ENCODE peak calls at places on chromosomes 7 and 10, in seven cellular contexts. One of them, this sample, is unnamed.

GRCh38 chr10:34295142-34295548 is 520.0 kb downstream of the PARD3 start:
- DNase-seq in Panc1: no peak
- DNase-seq in SK-N-SH: no peak
- DNase-seq in K562: no peak
- DNase-seq in H1: no peak
- DNase-seq in HCT116: no peak
- DNase-seq in HepG2: no peak
- DNase-seq in this sample: no peak

GRCh38 chr10:1395025-1395981 is 339.1 kb downstream of the WDR37 start:
- DNase-seq in HCT116: no peak
- DNase-seq in HepG2: no peak
- DNase-seq in H1: no peak
- DNase-seq in K562: no peak
- DNase-seq in SK-N-SH: peak; percentile 24
- DNase-seq in Panc1: no peak
- DNase-seq in this sample: no peak

GRCh38 chr7:142549007-142549406 is 200.3 kb upstream of the PRSS1 start:
- DNase-seq in H1: no peak
- DNase-seq in SK-N-SH: no peak
- DNase-seq in HepG2: no peak
- DNase-seq in K562: no peak
- DNase-seq in Panc1: no peak
- DNase-seq in HCT116: no peak
- DNase-seq in this sample: no peak

GRCh38 chr7:141369422-141369821 is 181.8 kb upstream of the AGK start:
- DNase-seq in H1: no peak
- DNase-seq in K562: no peak
- DNase-seq in HCT116: no peak
- DNase-seq in Panc1: no peak
- DNase-seq in SK-N-SH: no peak
- DNase-seq in HepG2: no peak
- DNase-seq in this sample: no peak

GRCh38 chr10:1650542-1651279 is 86.6 kb downstream of the ADARB2 start:
- DNase-seq in H1: no peak
- DNase-seq in HepG2: no peak
- DNase-seq in HCT116: no peak
- DNase-seq in SK-N-SH: peak; percentile 82
- DNase-seq in K562: no peak
- DNase-seq in Panc1: no peak
- DNase-seq in this sample: no peak

GRCh38 chr7:2517004-2517403 is 2.6 kb upstream of the LFNG start:
- DNase-seq in H1: no peak
- DNase-seq in HCT116: no peak
- DNase-seq in Panc1: no peak
- DNase-seq in SK-N-SH: no peak
- DNase-seq in HepG2: no peak
- DNase-seq in K562: no peak
- DNase-seq in this sample: no peak

GRCh38 chr10:113126506-113127192 is 176.6 kb downstream of the TCF7L2 start:
- DNase-seq in Panc1: peak; percentile 25
- DNase-seq in SK-N-SH: peak; percentile 94
- DNase-seq in H1: no peak
- DNase-seq in HepG2: peak; percentile 15
- DNase-seq in K562: no peak
- DNase-seq in HCT116: no peak
- DNase-seq in this sample: no peak

GRCh38 chr10:79390551-79391229 is 43.4 kb downstream of the PPIF start:
- DNase-seq in HepG2: no peak
- DNase-seq in SK-N-SH: peak; percentile 32
- DNase-seq in K562: peak; percentile 86
- DNase-seq in H1: no peak
- DNase-seq in HCT116: no peak
- DNase-seq in Panc1: no peak
- DNase-seq in this sample: no peak

GRCh38 chr7:96952974-96953391 is 52.4 kb upstream of the DLX6 start:
- DNase-seq in K562: no peak
- DNase-seq in SK-N-SH: no peak
- DNase-seq in HepG2: no peak
- DNase-seq in Panc1: no peak
- DNase-seq in H1: no peak
- DNase-seq in HCT116: no peak
- DNase-seq in this sample: no peak

GRCh38 chr10:69874464-69874863 is 72.8 kb downstream of the COL13A1 start:
- DNase-seq in Panc1: peak; percentile 69
- DNase-seq in K562: no peak
- DNase-seq in H1: no peak
- DNase-seq in SK-N-SH: no peak
- DNase-seq in HepG2: no peak
- DNase-seq in HCT116: no peak
- DNase-seq in this sample: no peak

GRCh38 chr10:43259981-43260761 is 6.7 kb downstream of the RASGEF1A start:
- DNase-seq in HepG2: no peak
- DNase-seq in H1: no peak
- DNase-seq in K562: no peak
- DNase-seq in Panc1: no peak
- DNase-seq in SK-N-SH: peak; percentile 76
- DNase-seq in HCT116: no peak
- DNase-seq in this sample: no peak

GRCh38 chr10:75431180-75432111 is at the start of gene LRMDA:
- DNase-seq in HCT116: no peak
- DNase-seq in Panc1: no peak
- DNase-seq in SK-N-SH: peak; percentile 78
- DNase-seq in H1: no peak
- DNase-seq in K562: no peak
- DNase-seq in HepG2: peak; percentile 83
- DNase-seq in this sample: no peak

GRCh38 chr10:50937230-50937907 is 51.9 kb upstream of the A1CF start:
- DNase-seq in HCT116: peak; percentile 39
- DNase-seq in Panc1: peak; percentile 27
- DNase-seq in K562: peak; percentile 14
- DNase-seq in H1: no peak
- DNase-seq in HepG2: peak; percentile 24
- DNase-seq in SK-N-SH: peak; percentile 4
- DNase-seq in this sample: no peak

GRCh38 chr10:43396061-43396927 is 12.7 kb downstream of the HNRNPF start:
- DNase-seq in K562: peak; percentile 96
- DNase-seq in SK-N-SH: peak; percentile 96
- DNase-seq in H1: no peak
- DNase-seq in Panc1: no peak
- DNase-seq in HCT116: no peak
- DNase-seq in HepG2: peak; percentile 79
- DNase-seq in this sample: no peak

GRCh38 chr7:20225384-20225783 is 8.2 kb upstream of the MACC1 start:
- DNase-seq in SK-N-SH: no peak
- DNase-seq in K562: no peak
- DNase-seq in H1: no peak
- DNase-seq in HCT116: no peak
- DNase-seq in HepG2: no peak
- DNase-seq in Panc1: no peak
- DNase-seq in this sample: no peak

GRCh38 chr7:67364441-67365017 is 367.9 kb downstream of the TYW1 start:
- DNase-seq in HCT116: no peak
- DNase-seq in Panc1: no peak
- DNase-seq in HepG2: no peak
- DNase-seq in H1: no peak
- DNase-seq in SK-N-SH: no peak
- DNase-seq in K562: no peak
- DNase-seq in this sample: no peak

GRCh38 chr10:93149761-93150160 is 76.1 kb downstream of the CYP26A1 start:
- DNase-seq in HepG2: no peak
- DNase-seq in H1: no peak
- DNase-seq in K562: no peak
- DNase-seq in HCT116: no peak
- DNase-seq in SK-N-SH: no peak
- DNase-seq in Panc1: no peak
- DNase-seq in this sample: no peak

GRCh38 chr7:78279035-78279434 is 480.5 kb downstream of the PHTF2 start:
- DNase-seq in SK-N-SH: no peak
- DNase-seq in K562: no peak
- DNase-seq in H1: no peak
- DNase-seq in HCT116: no peak
- DNase-seq in Panc1: peak; percentile 63
- DNase-seq in HepG2: no peak
- DNase-seq in this sample: no peak

GRCh38 chr10:35448687-35449662 is 112.7 kb downstream of the CCNY start:
- DNase-seq in HCT116: no peak
- DNase-seq in K562: no peak
- DNase-seq in HepG2: peak; percentile 81
- DNase-seq in Panc1: no peak
- DNase-seq in H1: no peak
- DNase-seq in SK-N-SH: no peak
- DNase-seq in this sample: no peak

GRCh38 chr10:124717911-124718734 is 26.1 kb downstream of the FAM53B start:
- DNase-seq in SK-N-SH: no peak
- DNase-seq in Panc1: no peak
- DNase-seq in HepG2: no peak
- DNase-seq in K562: peak; percentile 64
- DNase-seq in H1: no peak
- DNase-seq in HCT116: no peak
- DNase-seq in this sample: peak; percentile 95

GRCh38 chr10:123470570-123470969 is 195.6 kb upstream of the GPR26 start:
- DNase-seq in Panc1: no peak
- DNase-seq in SK-N-SH: no peak
- DNase-seq in K562: no peak
- DNase-seq in H1: no peak
- DNase-seq in HepG2: no peak
- DNase-seq in HCT116: no peak
- DNase-seq in this sample: no peak
- TF ChIP-seq SIN3A in Panc1: no peak
- TF ChIP-seq SIN3A in SK-N-SH: no peak
- TF ChIP-seq SIN3A in K562: no peak
- TF ChIP-seq SIN3A in H1: no peak
- TF ChIP-seq SIN3A in HepG2: no peak
- TF ChIP-seq SIN3A in HCT116: no peak
- TF ChIP-seq SIN3A in this sample: no peak

GRCh38 chr7:14275346-14275745 is 285.9 kb upstream of the ETV1 start:
- DNase-seq in HCT116: no peak
- DNase-seq in H1: no peak
- DNase-seq in K562: no peak
- DNase-seq in SK-N-SH: no peak
- DNase-seq in Panc1: no peak
- DNase-seq in HepG2: no peak
- DNase-seq in this sample: no peak
- TF ChIP-seq SIN3A in HCT116: no peak
- TF ChIP-seq SIN3A in H1: no peak
- TF ChIP-seq SIN3A in K562: no peak
- TF ChIP-seq SIN3A in SK-N-SH: no peak
- TF ChIP-seq SIN3A in Panc1: no peak
- TF ChIP-seq SIN3A in HepG2: no peak
- TF ChIP-seq SIN3A in this sample: no peak

GRCh38 chr10:117532003-117532385 is 10.6 kb upstream of the EMX2 start:
- DNase-seq in HCT116: no peak
- DNase-seq in HepG2: no peak
- DNase-seq in Panc1: no peak
- DNase-seq in K562: no peak
- DNase-seq in SK-N-SH: no peak
- DNase-seq in H1: no peak
- DNase-seq in this sample: no peak
- TF ChIP-seq SIN3A in HCT116: no peak
- TF ChIP-seq SIN3A in HepG2: no peak
- TF ChIP-seq SIN3A in Panc1: no peak
- TF ChIP-seq SIN3A in K562: no peak
- TF ChIP-seq SIN3A in SK-N-SH: no peak
- TF ChIP-seq SIN3A in H1: no peak
- TF ChIP-seq SIN3A in this sample: no peak

GRCh38 chr7:898855-899681 is 22.7 kb downstream of the GET4 start:
- DNase-seq in Panc1: no peak
- DNase-seq in H1: no peak
- DNase-seq in K562: peak; percentile 41
- DNase-seq in HCT116: no peak
- DNase-seq in SK-N-SH: no peak
- DNase-seq in HepG2: no peak
- DNase-seq in this sample: no peak
- TF ChIP-seq SIN3A in Panc1: no peak
- TF ChIP-seq SIN3A in H1: no peak
- TF ChIP-seq SIN3A in K562: no peak
- TF ChIP-seq SIN3A in HCT116: no peak
- TF ChIP-seq SIN3A in SK-N-SH: no peak
- TF ChIP-seq SIN3A in HepG2: no peak
- TF ChIP-seq SIN3A in this sample: no peak

GRCh38 chr7:18901881-18902280 is 215.6 kb downstream of the TWIST1 start:
- DNase-seq in H1: no peak
- DNase-seq in HepG2: no peak
- DNase-seq in Panc1: no peak
- DNase-seq in HCT116: no peak
- DNase-seq in SK-N-SH: no peak
- DNase-seq in K562: no peak
- DNase-seq in this sample: no peak

GRCh38 chr7:18900801-18901200 is 216.6 kb downstream of the TWIST1 start:
- DNase-seq in Panc1: no peak
- DNase-seq in H1: no peak
- DNase-seq in HCT116: no peak
- DNase-seq in K562: no peak
- DNase-seq in SK-N-SH: no peak
- DNase-seq in HepG2: no peak
- DNase-seq in this sample: no peak

GRCh38 chr7:18901351-18901750 is 216.1 kb downstream of the TWIST1 start:
- DNase-seq in HepG2: no peak
- DNase-seq in SK-N-SH: no peak
- DNase-seq in K562: no peak
- DNase-seq in HCT116: no peak
- DNase-seq in H1: no peak
- DNase-seq in Panc1: no peak
- DNase-seq in this sample: no peak

GRCh38 chr7:18902892-18903291 is 214.5 kb downstream of the TWIST1 start:
- DNase-seq in HCT116: no peak
- DNase-seq in HepG2: no peak
- DNase-seq in K562: no peak
- DNase-seq in SK-N-SH: no peak
- DNase-seq in Panc1: no peak
- DNase-seq in H1: no peak
- DNase-seq in this sample: no peak

GRCh38 chr7:18903676-18904075 is 213.8 kb downstream of the TWIST1 start:
- DNase-seq in K562: no peak
- DNase-seq in Panc1: no peak
- DNase-seq in HCT116: no peak
- DNase-seq in H1: no peak
- DNase-seq in HepG2: no peak
- DNase-seq in SK-N-SH: no peak
- DNase-seq in this sample: no peak
- TF ChIP-seq SIN3A in K562: no peak
- TF ChIP-seq SIN3A in Panc1: no peak
- TF ChIP-seq SIN3A in HCT116: no peak
- TF ChIP-seq SIN3A in H1: no peak
- TF ChIP-seq SIN3A in HepG2: no peak
- TF ChIP-seq SIN3A in SK-N-SH: no peak
- TF ChIP-seq SIN3A in this sample: no peak

GRCh38 chr10:131686781-131687419 is 213.9 kb upstream of the PPP2R2D start:
- DNase-seq in K562: no peak
- DNase-seq in Panc1: no peak
- DNase-seq in HepG2: no peak
- DNase-seq in H1: no peak
- DNase-seq in HCT116: no peak
- DNase-seq in SK-N-SH: no peak
- DNase-seq in this sample: no peak
- TF ChIP-seq SIN3A in K562: no peak
- TF ChIP-seq SIN3A in Panc1: no peak
- TF ChIP-seq SIN3A in HepG2: no peak
- TF ChIP-seq SIN3A in H1: no peak
- TF ChIP-seq SIN3A in HCT116: no peak
- TF ChIP-seq SIN3A in SK-N-SH: no peak
- TF ChIP-seq SIN3A in this sample: no peak

GRCh38 chr10:121732676-121733445 is 134.6 kb upstream of the FGFR2 start:
- DNase-seq in H1: peak; percentile 59
- DNase-seq in HCT116: no peak
- DNase-seq in SK-N-SH: no peak
- DNase-seq in K562: no peak
- DNase-seq in Panc1: no peak
- DNase-seq in HepG2: no peak
- DNase-seq in this sample: no peak
- TF ChIP-seq SIN3A in H1: no peak
- TF ChIP-seq SIN3A in HCT116: no peak
- TF ChIP-seq SIN3A in SK-N-SH: no peak
- TF ChIP-seq SIN3A in K562: no peak
- TF ChIP-seq SIN3A in Panc1: no peak
- TF ChIP-seq SIN3A in HepG2: no peak
- TF ChIP-seq SIN3A in this sample: no peak

This sample was measured in GM12878.